ENCODE peak calls at places on chromosomes 12 and 14, in four cellular contexts. One of them, this sample, is unnamed.

GRCh38 chr12:121992059-121992879 is 29.4 kb upstream of the BCL7A start:
- DNase-seq in fibroblast of gingiva: peak; percentile 87
- DNase-seq in thoracic aorta: no peak
- DNase-seq in GM04504: peak; percentile 92
- DNase-seq in this sample: peak; percentile 97

GRCh38 chr12:68375701-68376469 is 43.7 kb upstream of the MDM1 start:
- DNase-seq in GM04504: no peak
- DNase-seq in thoracic aorta: no peak
- DNase-seq in fibroblast of gingiva: peak; percentile 45
- DNase-seq in this sample: peak; percentile 34

GRCh38 chr12:6316921-6317692 is 6.6 kb downstream of the PLEKHG6 start:
- DNase-seq in fibroblast of gingiva: no peak
- DNase-seq in thoracic aorta: no peak
- DNase-seq in GM04504: no peak
- DNase-seq in this sample: no peak

GRCh38 chr14:103547455-103547940 is 15.0 kb downstream of the BAG5 start:
- DNase-seq in thoracic aorta: no peak
- DNase-seq in GM04504: no peak
- DNase-seq in fibroblast of gingiva: no peak
- DNase-seq in this sample: no peak

GRCh38 chr12:70645494-70646317 is 8.5 kb upstream of the PTPRB start:
- DNase-seq in fibroblast of gingiva: peak; percentile 52
- DNase-seq in GM04504: peak; percentile 62
- DNase-seq in thoracic aorta: peak; percentile 21
- DNase-seq in this sample: peak; percentile 92

GRCh38 chr12:112179341-112179740 is 54.0 kb downstream of the TRAFD1 start:
- DNase-seq in GM04504: no peak
- DNase-seq in thoracic aorta: no peak
- DNase-seq in fibroblast of gingiva: no peak
- DNase-seq in this sample: no peak

GRCh38 chr14:105492966-105493871 is 2.2 kb downstream of the TEDC1 start:
- DNase-seq in GM04504: no peak
- DNase-seq in fibroblast of gingiva: no peak
- DNase-seq in thoracic aorta: no peak
- DNase-seq in this sample: no peak

GRCh38 chr12:107310621-107311020 is 217.3 kb upstream of the CRY1 start:
- DNase-seq in thoracic aorta: no peak
- DNase-seq in GM04504: no peak
- DNase-seq in fibroblast of gingiva: no peak
- DNase-seq in this sample: no peak

GRCh38 chr12:9870311-9870866 is 1.2 kb upstream of the CLEC2B start:
- DNase-seq in GM04504: no peak
- DNase-seq in thoracic aorta: no peak
- DNase-seq in fibroblast of gingiva: no peak
- DNase-seq in this sample: peak; percentile 10

GRCh38 chr12:6603095-6603567 is 4.0 kb downstream of the CHD4 start:
- DNase-seq in fibroblast of gingiva: peak; percentile 44
- DNase-seq in GM04504: no peak
- DNase-seq in thoracic aorta: peak; percentile 21
- DNase-seq in this sample: no peak

GRCh38 chr14:89243765-89244164 is 173.3 kb downstream of the FOXN3 start:
- DNase-seq in thoracic aorta: no peak
- DNase-seq in GM04504: no peak
- DNase-seq in fibroblast of gingiva: no peak
- DNase-seq in this sample: no peak

GRCh38 chr14:104297721-104298401 is 159.5 kb downstream of the KIF26A start:
- DNase-seq in thoracic aorta: no peak
- DNase-seq in fibroblast of gingiva: no peak
- DNase-seq in GM04504: no peak
- DNase-seq in this sample: no peak

GRCh38 chr12:32964981-32965585 is 68.5 kb upstream of the PKP2 start:
- DNase-seq in thoracic aorta: no peak
- DNase-seq in fibroblast of gingiva: no peak
- DNase-seq in GM04504: no peak
- DNase-seq in this sample: no peak

GRCh38 chr12:3892631-3893030 is 19.4 kb upstream of the PARP11 start:
- DNase-seq in thoracic aorta: no peak
- DNase-seq in GM04504: no peak
- DNase-seq in fibroblast of gingiva: no peak
- DNase-seq in this sample: no peak

GRCh38 chr12:105220929-105221290 is 15.1 kb downstream of the APPL2 start:
- DNase-seq in GM04504: no peak
- DNase-seq in fibroblast of gingiva: no peak
- DNase-seq in thoracic aorta: no peak
- DNase-seq in this sample: no peak

GRCh38 chr12:21183721-21184275 is 52.8 kb downstream of the SLCO1B1 start:
- DNase-seq in fibroblast of gingiva: no peak
- DNase-seq in GM04504: no peak
- DNase-seq in thoracic aorta: no peak
- DNase-seq in this sample: no peak

GRCh38 chr12:85036736-85037135 is 585 bp downstream of the LRRIQ1 start:
- DNase-seq in thoracic aorta: no peak
- DNase-seq in GM04504: no peak
- DNase-seq in fibroblast of gingiva: no peak
- DNase-seq in this sample: no peak

GRCh38 chr12:42756841-42757661 is 167.5 kb upstream of the PRICKLE1 start:
- DNase-seq in GM04504: peak; percentile 58
- DNase-seq in thoracic aorta: no peak
- DNase-seq in fibroblast of gingiva: peak; percentile 27
- DNase-seq in this sample: peak; percentile 86

GRCh38 chr14:53016491-53016890 is 65.6 kb upstream of the FERMT2 start:
- DNase-seq in fibroblast of gingiva: no peak
- DNase-seq in thoracic aorta: no peak
- DNase-seq in GM04504: no peak
- DNase-seq in this sample: peak; percentile 49

GRCh38 chr14:49860988-49861387 is 8.4 kb upstream of the NEMF start:
- DNase-seq in GM04504: no peak
- DNase-seq in thoracic aorta: no peak
- DNase-seq in fibroblast of gingiva: no peak
- DNase-seq in this sample: no peak

GRCh38 chr12:41053046-41053445 is 135.1 kb upstream of the PDZRN4 start:
- DNase-seq in thoracic aorta: no peak
- DNase-seq in GM04504: no peak
- DNase-seq in fibroblast of gingiva: no peak
- DNase-seq in this sample: no peak

GRCh38 chr14:89270439-89271227 is 146.4 kb downstream of the FOXN3 start:
- DNase-seq in fibroblast of gingiva: no peak
- DNase-seq in GM04504: no peak
- DNase-seq in thoracic aorta: no peak
- DNase-seq in this sample: no peak

GRCh38 chr12:2384533-2385328 is 331.9 kb downstream of the CACNA1C start:
- DNase-seq in fibroblast of gingiva: peak; percentile 74
- DNase-seq in thoracic aorta: no peak
- DNase-seq in GM04504: peak; percentile 75
- DNase-seq in this sample: peak; percentile 83

GRCh38 chr14:71136386-71137060 is 229.3 kb downstream of the PCNX1 start:
- DNase-seq in thoracic aorta: no peak
- DNase-seq in fibroblast of gingiva: no peak
- DNase-seq in GM04504: no peak
- DNase-seq in this sample: no peak